ENCODE peak calls at places on chromosomes 11 and 22, in five cellular contexts. D is left cardiac atrium; G is activated T-cell treated with anti-CD3 and anti-CD28 coated beads, Interleukin-2, amount 50 U/mL, for 4 hours; M is HepG2; L is activated naive CD8-positive, alpha-beta T cell treated with anti-CD3 and anti-CD28 coated beads, Interleukin-2, amount 50 U/mL, for 24 hours. W is an unnamed sample.

GRCh38 chr11:59794417-59794816 is 16.2 kb downstream of the MRPL16 start:
- ATAC-seq in D (no peak), G (no peak), M (no peak), L (no peak), W (no peak)

GRCh38 chr11:825366-826231 is 2.1 kb upstream of the CRACR2B start:
- ATAC-seq in D (no peak), G (no peak), M (peak), L (no peak), W (no peak)

GRCh38 chr22:30816413-30816812 is 121.7 kb downstream of the OSBP2 start:
- ATAC-seq in D (no peak), G (no peak), M (peak), L (no peak), W (no peak)

GRCh38 chr11:81098471-81098870 is 1635.2 kb downstream of the FAM181B start:
- ATAC-seq in D (no peak), G (no peak), M (no peak), L (no peak), W (no peak)

GRCh38 chr11:59079089-59079488 is 7.0 kb upstream of the GLYATL1B start:
- ATAC-seq in D (no peak), G (no peak), M (no peak), L (no peak), W (no peak)

GRCh38 chr11:32385998-32386397 is 49.3 kb downstream of the WT1 start:
- ATAC-seq in D (peak), G (no peak), M (peak), L (no peak), W (peak)

GRCh38 chr22:48491451-48491941 is 1336.2 kb downstream of the BRD1 start:
- ATAC-seq in D (no peak), G (no peak), M (no peak), L (no peak), W (no peak)

GRCh38 chr22:32557424-32557823 is 82.8 kb downstream of the FBXO7 start:
- ATAC-seq in D (no peak), G (no peak), M (no peak), L (no peak), W (no peak)

GRCh38 chr11:32118025-32118974 is 27.4 kb downstream of the RCN1 start:
- ATAC-seq in D (no peak), G (no peak), M (peak), L (peak), W (no peak)

GRCh38 chr11:9570313-9570712 is 3.2 kb upstream of the WEE1 start:
- ATAC-seq in D (no peak), G (no peak), M (no peak), L (no peak), W (no peak)

GRCh38 chr11:6612008-6612815 is at the start of gene TAF10:
- ATAC-seq in D (peak), G (peak), M (peak), L (peak), W (peak)

GRCh38 chr22:44181033-44181911 is 547 bp downstream of the PARVG start:
- ATAC-seq in D (peak), G (peak), M (no peak), L (peak), W (peak)

GRCh38 chr11:6570691-6571427 is 32.6 kb downstream of the RRP8 start:
- ATAC-seq in D (no peak), G (no peak), M (no peak), L (no peak), W (no peak)

GRCh38 chr11:134238956-134239355 is 14.2 kb downstream of the THYN1 start:
- ATAC-seq in D (no peak), G (no peak), M (no peak), L (no peak), W (no peak)

GRCh38 chr22:40709752-40710413 is 30.6 kb downstream of the MCHR1 start:
- ATAC-seq in D (peak), G (no peak), M (peak), L (no peak), W (peak)

GRCh38 chr11:85913486-85913885 is 58.3 kb downstream of the CCDC83 start:
- ATAC-seq in D (no peak), G (no peak), M (no peak), L (no peak), W (no peak)

GRCh38 chr11:75029836-75030631 is 41.3 kb downstream of the NEU3 start:
- ATAC-seq in D (no peak), G (no peak), M (no peak), L (no peak), W (no peak)

GRCh38 chr11:69041516-69041915 is 7.2 kb upstream of the TPCN2 start:
- ATAC-seq in D (no peak), G (no peak), M (no peak), L (no peak), W (no peak)

GRCh38 chr11:102783720-102784119 is 3.3 kb upstream of the MMP10 start:
- ATAC-seq in D (no peak), G (no peak), M (no peak), L (no peak), W (peak)

GRCh38 chr11:48261600-48261999 is 2.1 kb upstream of the OR4X1 start:
- ATAC-seq in D (no peak), G (no peak), M (no peak), L (no peak), W (no peak)

GRCh38 chr11:121892131-121892681 is 223.8 kb downstream of the BLID start:
- ATAC-seq in D (no peak), G (no peak), M (no peak), L (no peak), W (no peak)

GRCh38 chr11:67251841-67252240 is 14.4 kb upstream of the GRK2 start:
- ATAC-seq in D (no peak), G (no peak), M (no peak), L (no peak), W (no peak)

GRCh38 chr11:132858203-132858602 is 674.1 kb downstream of the OPCML start:
- ATAC-seq in D (no peak), G (no peak), M (no peak), L (no peak), W (peak)

GRCh38 chr11:18393581-18394299 is 623 bp upstream of the LDHA start:
- ATAC-seq in D (no peak), G (peak), M (peak), L (peak), W (no peak)

GRCh38 chr22:28855355-28856094 is 27.8 kb upstream of the ZNRF3 start:
- ATAC-seq in D (peak), G (no peak), M (peak), L (peak), W (peak)

GRCh38 chr22:28779833-28780232 is 7.3 kb downstream of the CCDC117 start:
- ATAC-seq in D (no peak), G (no peak), M (no peak), L (no peak), W (no peak)

GRCh38 chr11:86686531-86686930 is 14.1 kb upstream of the ME3 start:
- ATAC-seq in D (no peak), G (no peak), M (no peak), L (no peak), W (no peak)

GRCh38 chr11:60130496-60130895 is 42.0 kb downstream of the MS4A2 start:
- ATAC-seq in D (peak), G (no peak), M (peak), L (peak), W (no peak)

W was measured in esophagus mucosa.